ENCODE peak calls at places on chromosome 11, in ten cellular contexts. I is GM23248; C is colonic mucosa; G is HCT116; K is neural progenitor cell; A is tibial artery; W is body of pancreas; Z is thoracic aorta; Q is heart right ventricle; E is CD8-positive, alpha-beta memory T cell. O is an unnamed sample. For H3K36me3, the result is how much of the 10 kb centered on the place peaks cover.

GRCh38 chr11:117913736-117914397 is 15.3 kb downstream of the TMPRSS13 start:
- DNase-seq in I (no peak), C (no peak), G (no peak), K (no peak), A (no peak), W (no peak), Z (no peak), Q (no peak), E (no peak), O (no peak)

GRCh38 chr11:62806611-62807121 is 1.4 kb upstream of the NXF1 start:
- DNase-seq in I (peak), C (no peak), G (no peak), K (no peak), A (peak), W (no peak), Z (no peak), Q (peak), E (no peak), O (no peak)

GRCh38 chr11:123168955-123169484 is 26.0 kb downstream of the CLMP start:
- DNase-seq in I (no peak), C (no peak), G (no peak), K (no peak), A (no peak), W (no peak), Z (no peak), Q (no peak), E (no peak), O (no peak)

GRCh38 chr11:2089536-2090165 is 49.5 kb downstream of the IGF2 start:
- DNase-seq in I (peak), C (no peak), G (peak), K (peak), A (peak), W (peak), Z (no peak), Q (no peak), E (no peak), O (no peak)

GRCh38 chr11:3914807-3915206 is 59.3 kb downstream of the STIM1 start:
- DNase-seq in I (peak), C (no peak), G (no peak), K (no peak), A (no peak), W (no peak), Z (no peak), Q (no peak), E (no peak), O (no peak)

GRCh38 chr11:27218498-27219038 is 144.4 kb downstream of the CCDC34 start:
- DNase-seq in I (peak), C (no peak), G (no peak), K (no peak), A (no peak), W (no peak), Z (no peak), Q (no peak), E (no peak), O (no peak)

GRCh38 chr11:4093519-4094347 is 866 bp upstream of the RRM1 start:
- DNase-seq in I (no peak), C (peak), G (no peak), K (no peak), A (no peak), W (no peak), Z (no peak), Q (no peak), E (no peak), O (no peak)

GRCh38 chr11:47711225-47711624 is 3.9 kb downstream of the AGBL2 start:
- DNase-seq in I (no peak), C (no peak), G (no peak), K (no peak), A (no peak), W (no peak), Z (no peak), Q (no peak), E (no peak), O (no peak)

GRCh38 chr11:116499396-116500001 is 273.3 kb downstream of the BUD13 start:
- DNase-seq in I (peak), C (peak), G (peak), K (peak), A (peak), W (peak), Z (no peak), Q (peak), E (no peak), O (no peak)

GRCh38 chr11:32213223-32213622 is 122.3 kb downstream of the RCN1 start:
- DNase-seq in I (peak), C (no peak), G (no peak), K (no peak), A (no peak), W (no peak), Z (no peak), Q (no peak), E (no peak), O (no peak)

GRCh38 chr11:95659088-95659487 is 130.5 kb downstream of the FAM76B start:
- DNase-seq in I (peak), C (no peak), G (no peak), K (no peak), A (no peak), W (no peak), Z (no peak), Q (no peak), E (no peak), O (no peak)

GRCh38 chr11:14445542-14446530 is 53.8 kb downstream of the COPB1 start:
- DNase-seq in I (peak), C (no peak), G (no peak), K (no peak), A (no peak), W (no peak), Z (no peak), Q (no peak), E (no peak), O (no peak)

GRCh38 chr11:46003647-46004046 is 81.2 kb downstream of the LARGE2 start:
- DNase-seq in I (peak), C (no peak), G (no peak), K (no peak), A (no peak), W (no peak), Z (no peak), Q (no peak), E (no peak), O (no peak)

GRCh38 chr11:14386895-14387480 is 28.0 kb upstream of the RRAS2 start:
- DNase-seq in I (peak), C (no peak), G (no peak), K (peak), A (no peak), W (no peak), Z (no peak), Q (peak), E (no peak), O (no peak)

GRCh38 chr11:112352907-112353306 is 92.2 kb upstream of the PLET1 start:
- DNase-seq in I (peak), C (no peak), G (no peak), K (no peak), A (no peak), W (no peak), Z (no peak), Q (no peak), E (no peak), O (no peak)

GRCh38 chr11:86888164-86888977 is 66.8 kb downstream of the FZD4 start:
- DNase-seq in I (peak), C (no peak), G (no peak), K (no peak), A (no peak), W (no peak), Z (no peak), Q (no peak), E (no peak), O (no peak)

GRCh38 chr11:126194121-126194543 is 17.3 kb downstream of the RPUSD4 start:
- DNase-seq in I (peak), C (peak), G (no peak), K (peak), A (peak), W (peak), Z (no peak), Q (peak), E (no peak), O (no peak)

GRCh38 chr11:44301856-44302231 is 8.1 kb downstream of the ALX4 start:
- DNase-seq in I (peak), C (no peak), G (peak), K (no peak), A (no peak), W (no peak), Z (no peak), Q (no peak), E (no peak), O (no peak)

DNA sequence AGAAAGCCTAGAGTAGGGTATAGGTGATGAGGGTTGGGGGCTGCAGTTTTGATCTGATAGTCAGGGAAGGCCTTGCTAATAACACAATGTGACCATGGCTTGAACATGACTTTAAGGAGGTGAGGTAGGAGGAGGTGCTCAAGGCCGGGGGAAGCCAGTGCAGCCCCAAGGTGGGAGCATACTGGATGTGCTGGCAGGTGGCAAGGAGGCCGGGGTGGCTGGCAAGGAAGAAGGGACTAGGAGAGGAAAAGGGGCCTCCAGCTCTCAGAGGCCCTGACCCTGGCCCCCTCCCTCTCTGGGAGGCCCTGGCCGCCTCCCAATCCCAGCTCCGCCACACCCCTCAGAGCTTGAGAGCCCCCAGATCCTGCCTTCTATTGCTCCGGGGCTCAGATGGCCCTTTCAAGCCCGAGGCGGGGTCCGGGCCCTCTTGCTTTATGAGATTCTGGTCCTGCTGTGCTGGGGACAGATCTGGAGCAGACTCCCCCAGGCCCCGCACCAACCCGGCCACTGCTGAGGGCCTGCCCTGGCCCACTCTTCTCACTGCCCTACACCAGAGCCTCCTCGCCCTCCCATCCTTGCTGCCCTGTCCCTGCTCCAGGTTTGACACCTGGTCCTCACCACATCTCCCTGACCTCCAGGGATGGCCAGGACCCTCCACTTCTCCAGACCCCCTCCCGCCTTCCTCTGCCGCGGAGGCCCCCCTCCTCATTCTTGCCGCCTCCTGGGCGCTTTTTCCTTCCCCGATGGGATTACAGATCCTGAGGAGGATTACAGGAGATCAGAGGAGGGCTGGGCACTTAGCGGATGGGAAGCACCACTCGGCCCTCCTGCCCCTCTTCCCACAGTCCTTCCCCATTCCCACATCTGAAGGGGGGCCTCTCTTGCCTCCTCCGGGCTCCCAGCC is 1.8 kb downstream of the PITPNM1 start:
- DNase-seq in I (no peak), C (no peak), G (no peak), K (peak), A (no peak), W (no peak), Z (no peak), Q (no peak), E (no peak), O (no peak)
- H3K4me3 ChIP-seq in I (peak), C (peak), G (peak), K (peak), A (peak), W (no peak), Z (peak), Q (peak), E (no peak), O (no peak)

GRCh38 chr11:17502630-17503029 is 26.0 kb upstream of the ABCC8 start:
- DNase-seq in I (no peak), C (no peak), G (no peak), K (no peak), A (no peak), W (no peak), Z (no peak), Q (no peak), E (no peak), O (no peak)
- H3K36me3 ChIP-seq in I (under half), C (under half), G (under half), K (under half), A (under half), W (under half), Z (under half), Q (under half), E (under half), O (under half)

GRCh38 chr11:65415499-65416340 is 6.9 kb upstream of the NEAT1 start:
- DNase-seq in I (peak), C (no peak), G (no peak), K (peak), A (peak), W (no peak), Z (no peak), Q (no peak), E (no peak), O (no peak)

GRCh38 chr11:65416341-65417185 is 6.0 kb upstream of the NEAT1 start:
- DNase-seq in I (peak), C (peak), G (peak), K (peak), A (peak), W (peak), Z (peak), Q (peak), E (peak), O (peak)

GRCh38 chr11:65418431-65418680 is 4.2 kb upstream of the NEAT1 start:
- DNase-seq in I (no peak), C (no peak), G (no peak), K (no peak), A (no peak), W (no peak), Z (no peak), Q (peak), E (no peak), O (no peak)

GRCh38 chr11:65417702-65418430 is 4.7 kb upstream of the NEAT1 start:
- DNase-seq in I (peak), C (no peak), G (no peak), K (no peak), A (peak), W (peak), Z (no peak), Q (no peak), E (peak), O (peak)

GRCh38 chr11:65417221-65417701 is 5.3 kb upstream of the NEAT1 start:
- DNase-seq in I (peak), C (no peak), G (no peak), K (no peak), A (peak), W (peak), Z (no peak), Q (peak), E (no peak), O (no peak)
- H3K4me3 ChIP-seq in I (peak), C (peak), G (no peak), K (no peak), A (peak), W (no peak), Z (peak), Q (peak), E (peak), O (peak)

GRCh38 chr11:70436501-70436860 is 38.2 kb downstream of the CTTN start:
- DNase-seq in I (no peak), C (no peak), G (no peak), K (no peak), A (no peak), W (no peak), Z (no peak), Q (no peak), E (no peak), O (no peak)
- H3K36me3 ChIP-seq in I (under half), C (under half), G (under half), K (under half), A (half or more), W (under half), Z (half or more), Q (half or more), E (under half), O (under half)

GRCh38 chr11:8263109-8263768 is 439 bp downstream of the LMO1 start:
- DNase-seq in I (peak), C (no peak), G (no peak), K (peak), A (peak), W (no peak), Z (no peak), Q (no peak), E (no peak), O (peak)
- H3K4me3 ChIP-seq in I (peak), C (peak), G (no peak), K (peak), A (peak), W (peak), Z (peak), Q (peak), E (peak), O (no peak)

GRCh38 chr11:996681-997080 is 39.8 kb downstream of the MUC6 start:
- DNase-seq in I (no peak), C (no peak), G (no peak), K (no peak), A (no peak), W (no peak), Z (no peak), Q (no peak), E (no peak), O (no peak)
- H3K36me3 ChIP-seq in I (under half), C (under half), G (under half), K (under half), A (half or more), W (under half), Z (under half), Q (half or more), E (under half), O (under half)